ENCODE peak calls at places on chromosomes 16 and 17, in four cellular contexts. L is mesenchymal stem cell, U is GM23248, T is PC-3. S is an unnamed sample.

GRCh38 chr17:77822302-77823030 is 136.0 kb upstream of the TNRC6C start:
- DNase-seq in L (no peak), U (peak; percentile 58), T (no peak), S (no peak)

GRCh38 chr16:72677662-72678447 is 370.1 kb downstream of the ZFHX3 start:
- DNase-seq in L (peak; percentile 64), U (peak; percentile 51), T (peak; percentile 10), S (no peak)

GRCh38 chr16:82037666-82038065 is 2.6 kb downstream of the HSD17B2 start:
- DNase-seq in L (peak; percentile 76), U (no peak), T (no peak), S (no peak)

GRCh38 chr17:14672830-14673229 is 371.9 kb downstream of the HS3ST3B1 start:
- DNase-seq in L (peak; percentile 84), U (peak; percentile 83), T (peak; percentile 49), S (peak; percentile 49)

GRCh38 chr16:19844945-19845641 is 39.6 kb downstream of the GPRC5B start:
- DNase-seq in L (peak; percentile 95), U (peak; percentile 96), T (peak; percentile 53), S (no peak)

GRCh38 chr16:67907397-67907796 is 14.3 kb downstream of the PSKH1 start:
- DNase-seq in L (no peak), U (no peak), T (no peak), S (no peak)

GRCh38 chr17:68775338-68775737 is 174.2 kb upstream of the FAM20A start:
- DNase-seq in L (peak; percentile 15), U (peak; percentile 39), T (peak; percentile 45), S (no peak)

GRCh38 chr16:83473109-83473508 is 334.7 kb upstream of the HSBP1 start:
- DNase-seq in L (peak; percentile 19), U (peak; percentile 56), T (no peak), S (no peak)

GRCh38 chr16:71826533-71827017 is 17.9 kb upstream of the AP1G1 start:
- DNase-seq in L (no peak), U (no peak), T (no peak), S (no peak)

GRCh38 chr16:29198731-29199521 is 207.6 kb downstream of the NPIPB11 start:
- DNase-seq in L (no peak), U (peak; percentile 18), T (no peak), S (no peak)

GRCh38 chr16:75780669-75781068 is 54.4 kb upstream of the CPHXL start:
- DNase-seq in L (no peak), U (no peak), T (no peak), S (no peak)

GRCh38 chr17:77594416-77595209 is 363.9 kb upstream of the TNRC6C start:
- DNase-seq in L (no peak), U (no peak), T (no peak), S (no peak)

GRCh38 chr17:15398736-15399331 is 57.4 kb upstream of the TEKT3 start:
- DNase-seq in L (peak; percentile 83), U (peak; percentile 88), T (peak; percentile 93), S (no peak)

GRCh38 chr16:57807968-57808528 is 5.8 kb upstream of the KIFC3 start:
- DNase-seq in L (peak; percentile 87), U (peak; percentile 95), T (peak; percentile 94), S (peak; percentile 79)

GRCh38 chr17:18141210-18141803 is 32.8 kb downstream of the MYO15A start:
- DNase-seq in L (peak; percentile 64), U (peak; percentile 75), T (peak; percentile 82), S (peak; percentile 70)

GRCh38 chr17:33291248-33292183 is 1.6 kb downstream of the ASIC2 start:
- DNase-seq in L (peak; percentile 63), U (peak; percentile 48), T (no peak), S (peak; percentile 77)

GRCh38 chr16:56657555-56658430 is at the start of gene MT1F:
- DNase-seq in L (peak; percentile 49), U (peak; percentile 64), T (peak; percentile 76), S (peak; percentile 89)

GRCh38 chr17:41020346-41020745 is 6.7 kb downstream of the KRTAP1-5 start:
- DNase-seq in L (no peak), U (no peak), T (peak; percentile 60), S (no peak)

GRCh38 chr17:29620271-29620670 is 2.4 kb downstream of the CORO6 start:
- DNase-seq in L (no peak), U (peak; percentile 48), T (peak; percentile 47), S (no peak)

GRCh38 chr17:67443931-67444597 is 67.0 kb downstream of the PITPNC1 start:
- DNase-seq in L (peak; percentile 50), U (peak; percentile 34), T (no peak), S (no peak)

GRCh38 chr16:30651124-30652004 is 604 bp downstream of the PRR14 start:
- DNase-seq in L (peak; percentile 72), U (peak; percentile 87), T (peak; percentile 64), S (peak; percentile 84)

GRCh38 chr16:51110618-51111234 is 40.3 kb downstream of the SALL1 start:
- DNase-seq in L (no peak), U (no peak), T (no peak), S (no peak)
- H2AFZ ChIP-seq in L (no peak overlapping the region), U (no peak overlapping the region), T (no peak overlapping the region), S (no peak overlapping the region)

GRCh38 chr16:3496386-3496785 is 1.1 kb upstream of the C16orf90 start:
- DNase-seq in L (no peak), U (no peak), T (no peak), S (no peak)
- H2AFZ ChIP-seq in L (no peak overlapping the region), U (no peak overlapping the region), T (no peak overlapping the region), S (no peak overlapping the region)

DNA sequence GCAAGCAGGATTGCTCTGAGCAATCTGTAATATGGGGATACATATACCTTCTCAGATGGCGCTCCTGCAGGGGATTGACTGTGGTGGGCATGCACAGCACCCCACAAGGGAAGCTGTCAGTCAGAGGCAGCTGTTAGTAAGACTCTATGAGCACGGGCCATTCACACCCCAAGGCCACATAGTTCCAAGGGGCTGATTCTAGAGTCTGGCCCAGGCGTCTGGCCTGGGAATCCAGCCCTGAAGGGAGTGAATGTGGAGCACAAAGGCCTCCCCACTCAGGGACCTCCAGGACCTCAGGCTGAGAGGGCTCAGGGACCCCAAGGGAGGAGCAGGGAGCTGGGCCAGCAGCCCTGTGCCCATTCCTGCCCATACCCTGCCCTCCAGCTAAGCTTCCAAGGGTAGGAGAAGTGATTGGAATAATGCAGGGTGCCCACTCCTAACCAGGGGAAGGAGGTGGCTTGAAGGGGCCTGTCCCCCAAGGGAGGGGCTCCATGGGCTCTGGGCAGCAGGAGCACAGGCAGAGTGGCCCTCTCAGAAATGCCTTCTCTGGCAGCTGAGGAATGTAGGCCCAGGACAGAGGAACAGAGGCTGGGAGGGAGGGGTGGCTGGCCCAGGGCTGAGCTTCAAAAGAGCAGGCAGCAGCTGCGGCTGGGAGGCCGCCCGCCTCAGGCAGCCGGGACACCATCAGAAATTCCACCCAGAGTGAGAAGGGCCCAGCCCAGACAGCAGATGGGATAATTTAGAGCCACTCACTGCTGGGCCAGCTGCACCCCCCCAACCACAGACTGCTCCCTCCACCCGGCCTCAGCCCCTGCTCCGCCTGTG is 48.9 kb upstream of the MRPS23 start:
- DNase-seq in L (peak; percentile 83), U (peak; percentile 54), T (no peak), S (peak; percentile 94)
- H2AFZ ChIP-seq in L (no peak overlapping the region), U (no peak overlapping the region), T (no peak overlapping the region), S (no peak overlapping the region)

GRCh38 chr16:1065466-1066128 is 7.0 kb upstream of the SSTR5 start:
- DNase-seq in L (no peak), U (no peak), T (no peak), S (no peak)
- H2AFZ ChIP-seq in L (no peak overlapping the region), U (no peak overlapping the region), T (no peak overlapping the region), S (no peak overlapping the region)

GRCh38 chr17:82830249-82830661 is 9.6 kb downstream of the ZNF750 start:
- DNase-seq in L (no peak), U (no peak), T (no peak), S (no peak)
- H2AFZ ChIP-seq in L (no peak overlapping the region), U (no peak overlapping the region), T (no peak overlapping the region), S (no peak overlapping the region)

DNA sequence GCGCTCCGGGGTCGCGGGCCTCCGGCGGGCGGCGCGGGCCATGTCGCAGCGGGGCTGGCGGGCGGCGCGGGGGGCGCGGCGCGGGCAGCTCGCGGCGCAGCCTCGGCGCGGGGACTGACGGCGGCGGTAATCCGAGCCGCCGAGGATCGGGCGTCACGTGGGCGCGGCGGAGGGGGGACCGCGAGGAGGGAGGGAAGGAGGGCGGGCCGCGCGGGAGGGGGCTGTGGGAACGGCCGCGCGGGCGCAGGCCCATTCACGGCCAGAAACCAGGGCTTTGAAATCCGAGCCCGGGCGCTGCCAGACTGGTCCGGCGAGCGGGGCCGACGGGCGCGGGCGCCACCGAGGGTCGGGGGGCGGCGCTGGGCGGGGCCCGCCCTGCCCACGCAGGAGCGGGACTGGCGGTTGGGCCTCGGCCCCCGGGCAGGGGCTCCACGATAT is at the start of gene MTSS2:
- DNase-seq in L (peak; percentile 91), U (peak; percentile 95), T (peak; percentile 78), S (peak; percentile 97)
- H2AFZ ChIP-seq in L (peak within 1 kb of the TSS; percentile 8), U (peak within 1 kb of the TSS; percentile 40), T (no peak within 1 kb of the TSS), S (no peak within 1 kb of the TSS)

GRCh38 chr17:12296120-12296727 is 275.5 kb downstream of the MAP2K4 start:
- DNase-seq in L (no peak), U (peak; percentile 2), T (no peak), S (peak; percentile 50)
- H2AFZ ChIP-seq in L (no peak overlapping the region), U (no peak overlapping the region), T (no peak overlapping the region), S (no peak overlapping the region)

S was measured in neural progenitor cell.